ENCODE peak calls at places on chromosomes 16 and 17, in seven cellular contexts. One of them, this sample, is unnamed.

GRCh38 chr17:64938925-64939474 is 19.7 kb upstream of the LRRC37A3 start:
- DNase-seq in stromal cell of bone marrow: no peak
- DNase-seq in H54: no peak
- DNase-seq in naive thymus-derived CD8-positive, alpha-beta T cell: peak
- DNase-seq in ELR: peak
- DNase-seq in AG08395: peak
- DNase-seq in left ventricle myocardium superior: peak
- DNase-seq in this sample: no peak

GRCh38 chr17:19753049-19753444 is 4.9 kb upstream of the ALDH3A1 start:
- DNase-seq in stromal cell of bone marrow: peak
- DNase-seq in H54: peak
- DNase-seq in naive thymus-derived CD8-positive, alpha-beta T cell: no peak
- DNase-seq in ELR: peak
- DNase-seq in AG08395: peak
- DNase-seq in left ventricle myocardium superior: peak
- DNase-seq in this sample: no peak

GRCh38 chr16:5064915-5065314 is 841 bp downstream of the C16orf89 start:
- DNase-seq in stromal cell of bone marrow: no peak
- DNase-seq in H54: no peak
- DNase-seq in naive thymus-derived CD8-positive, alpha-beta T cell: no peak
- DNase-seq in ELR: no peak
- DNase-seq in AG08395: no peak
- DNase-seq in left ventricle myocardium superior: no peak
- DNase-seq in this sample: no peak

GRCh38 chr16:4700380-4700996 is 7.1 kb downstream of the NUDT16L1 start:
- DNase-seq in stromal cell of bone marrow: no peak
- DNase-seq in H54: no peak
- DNase-seq in naive thymus-derived CD8-positive, alpha-beta T cell: peak
- DNase-seq in ELR: no peak
- DNase-seq in AG08395: no peak
- DNase-seq in left ventricle myocardium superior: no peak
- DNase-seq in this sample: no peak

GRCh38 chr16:1461146-1461545 is 13.7 kb downstream of the CLCN7 start:
- DNase-seq in stromal cell of bone marrow: no peak
- DNase-seq in H54: no peak
- DNase-seq in naive thymus-derived CD8-positive, alpha-beta T cell: no peak
- DNase-seq in ELR: no peak
- DNase-seq in AG08395: no peak
- DNase-seq in left ventricle myocardium superior: no peak
- DNase-seq in this sample: no peak

GRCh38 chr16:48613061-48613957 is 3.3 kb upstream of the N4BP1 start:
- DNase-seq in stromal cell of bone marrow: no peak
- DNase-seq in H54: no peak
- DNase-seq in naive thymus-derived CD8-positive, alpha-beta T cell: peak
- DNase-seq in ELR: peak
- DNase-seq in AG08395: peak
- DNase-seq in left ventricle myocardium superior: no peak
- DNase-seq in this sample: peak

GRCh38 chr16:23131036-23131435 is 18.2 kb downstream of the USP31 start:
- DNase-seq in stromal cell of bone marrow: no peak
- DNase-seq in H54: no peak
- DNase-seq in naive thymus-derived CD8-positive, alpha-beta T cell: no peak
- DNase-seq in ELR: no peak
- DNase-seq in AG08395: no peak
- DNase-seq in left ventricle myocardium superior: no peak
- DNase-seq in this sample: no peak

GRCh38 chr17:66841328-66841727 is 6.4 kb downstream of the CACNG5 start:
- DNase-seq in stromal cell of bone marrow: no peak
- DNase-seq in H54: no peak
- DNase-seq in naive thymus-derived CD8-positive, alpha-beta T cell: no peak
- DNase-seq in ELR: no peak
- DNase-seq in AG08395: no peak
- DNase-seq in left ventricle myocardium superior: no peak
- DNase-seq in this sample: no peak

GRCh38 chr17:10547351-10547750 is 2.1 kb downstream of the MYH2 start:
- DNase-seq in stromal cell of bone marrow: no peak
- DNase-seq in H54: no peak
- DNase-seq in naive thymus-derived CD8-positive, alpha-beta T cell: no peak
- DNase-seq in ELR: peak
- DNase-seq in AG08395: no peak
- DNase-seq in left ventricle myocardium superior: no peak
- DNase-seq in this sample: no peak

GRCh38 chr16:85221081-85221809 is 109.0 kb upstream of the CIBAR2 start:
- DNase-seq in stromal cell of bone marrow: no peak
- DNase-seq in H54: no peak
- DNase-seq in naive thymus-derived CD8-positive, alpha-beta T cell: no peak
- DNase-seq in ELR: no peak
- DNase-seq in AG08395: no peak
- DNase-seq in left ventricle myocardium superior: peak
- DNase-seq in this sample: no peak

GRCh38 chr16:24010440-24011089 is 174.8 kb downstream of the PRKCB start:
- DNase-seq in stromal cell of bone marrow: peak
- DNase-seq in H54: peak
- DNase-seq in naive thymus-derived CD8-positive, alpha-beta T cell: peak
- DNase-seq in ELR: peak
- DNase-seq in AG08395: peak
- DNase-seq in left ventricle myocardium superior: peak
- DNase-seq in this sample: peak

GRCh38 chr16:85555549-85556455 is 57.3 kb upstream of the GSE1 start:
- DNase-seq in stromal cell of bone marrow: no peak
- DNase-seq in H54: no peak
- DNase-seq in naive thymus-derived CD8-positive, alpha-beta T cell: peak
- DNase-seq in ELR: peak
- DNase-seq in AG08395: peak
- DNase-seq in left ventricle myocardium superior: peak
- DNase-seq in this sample: no peak

GRCh38 chr16:89320717-89321501 is 103.4 kb downstream of the ZNF778 start:
- DNase-seq in stromal cell of bone marrow: no peak
- DNase-seq in H54: peak
- DNase-seq in naive thymus-derived CD8-positive, alpha-beta T cell: no peak
- DNase-seq in ELR: peak
- DNase-seq in AG08395: peak
- DNase-seq in left ventricle myocardium superior: peak
- DNase-seq in this sample: no peak

GRCh38 chr17:37284198-37284597 is 91.6 kb upstream of the C17orf78 start:
- DNase-seq in stromal cell of bone marrow: no peak
- DNase-seq in H54: no peak
- DNase-seq in naive thymus-derived CD8-positive, alpha-beta T cell: no peak
- DNase-seq in ELR: no peak
- DNase-seq in AG08395: no peak
- DNase-seq in left ventricle myocardium superior: no peak
- DNase-seq in this sample: no peak

GRCh38 chr17:83079340-83079747 is at the start of gene METRNL:
- DNase-seq in stromal cell of bone marrow: peak
- DNase-seq in H54: peak
- DNase-seq in naive thymus-derived CD8-positive, alpha-beta T cell: peak
- DNase-seq in ELR: peak
- DNase-seq in AG08395: peak
- DNase-seq in left ventricle myocardium superior: peak
- DNase-seq in this sample: peak

GRCh38 chr17:81500026-81500425 is 12.6 kb downstream of the ACTG1 start:
- DNase-seq in stromal cell of bone marrow: no peak
- DNase-seq in H54: no peak
- DNase-seq in naive thymus-derived CD8-positive, alpha-beta T cell: no peak
- DNase-seq in ELR: no peak
- DNase-seq in AG08395: peak
- DNase-seq in left ventricle myocardium superior: no peak
- DNase-seq in this sample: no peak

GRCh38 chr17:11580677-11581076 is 17.6 kb upstream of the DNAH9 start:
- DNase-seq in stromal cell of bone marrow: no peak
- DNase-seq in H54: no peak
- DNase-seq in naive thymus-derived CD8-positive, alpha-beta T cell: no peak
- DNase-seq in ELR: no peak
- DNase-seq in AG08395: no peak
- DNase-seq in left ventricle myocardium superior: no peak
- DNase-seq in this sample: no peak

GRCh38 chr17:42895185-42895555 is 5.4 kb upstream of the G6PC1 start:
- DNase-seq in stromal cell of bone marrow: peak
- DNase-seq in H54: peak
- DNase-seq in naive thymus-derived CD8-positive, alpha-beta T cell: no peak
- DNase-seq in ELR: peak
- DNase-seq in AG08395: peak
- DNase-seq in left ventricle myocardium superior: peak
- DNase-seq in this sample: no peak

GRCh38 chr16:13902677-13903076 is 17.3 kb upstream of the ERCC4 start:
- DNase-seq in stromal cell of bone marrow: no peak
- DNase-seq in H54: no peak
- DNase-seq in naive thymus-derived CD8-positive, alpha-beta T cell: no peak
- DNase-seq in ELR: no peak
- DNase-seq in AG08395: no peak
- DNase-seq in left ventricle myocardium superior: no peak
- DNase-seq in this sample: no peak

GRCh38 chr16:4637501-4638166 is 13.0 kb downstream of the MGRN1 start:
- DNase-seq in stromal cell of bone marrow: no peak
- DNase-seq in H54: no peak
- DNase-seq in naive thymus-derived CD8-positive, alpha-beta T cell: no peak
- DNase-seq in ELR: no peak
- DNase-seq in AG08395: no peak
- DNase-seq in left ventricle myocardium superior: no peak
- DNase-seq in this sample: no peak

GRCh38 chr16:67470314-67470713 is 10.6 kb downstream of the ATP6V0D1 start:
- DNase-seq in stromal cell of bone marrow: no peak
- DNase-seq in H54: no peak
- DNase-seq in naive thymus-derived CD8-positive, alpha-beta T cell: no peak
- DNase-seq in ELR: no peak
- DNase-seq in AG08395: peak
- DNase-seq in left ventricle myocardium superior: peak
- DNase-seq in this sample: no peak

GRCh38 chr16:67663151-67663876 is 2.6 kb downstream of the PARD6A start:
- DNase-seq in stromal cell of bone marrow: no peak
- DNase-seq in H54: no peak
- DNase-seq in naive thymus-derived CD8-positive, alpha-beta T cell: peak
- DNase-seq in ELR: peak
- DNase-seq in AG08395: no peak
- DNase-seq in left ventricle myocardium superior: peak
- DNase-seq in this sample: no peak

This sample was measured in effector memory CD8-positive, alpha-beta T cell.